ENCODE peak calls at places on chromosome 12, in five cellular contexts. E, H, X, P and C are unnamed samples.

GRCh38 chr12:92745874-92746553 is 43.2 kb downstream of the PLEKHG7 start:
- DNase-seq in E (peak), H (no peak), X (no peak), P (no peak), C (no peak)

GRCh38 chr12:94299846-94300245 is 151.5 kb downstream of the PLXNC1 start:
- DNase-seq in E (no peak), H (peak), X (no peak), P (no peak), C (no peak)

GRCh38 chr12:7345232-7345631 is 41.4 kb downstream of the ACSM4 start:
- DNase-seq in E (no peak), H (no peak), X (no peak), P (no peak), C (no peak)

GRCh38 chr12:65720136-65720535 is 104.1 kb upstream of the HMGA2 start:
- DNase-seq in E (no peak), H (no peak), X (no peak), P (no peak), C (no peak)

GRCh38 chr12:25121916-25122315 is 73.0 kb downstream of the DNAI7 start:
- DNase-seq in E (no peak), H (no peak), X (no peak), P (no peak), C (no peak)

GRCh38 chr12:49909826-49910225 is 6.1 kb upstream of the FAIM2 start:
- DNase-seq in E (no peak), H (peak), X (no peak), P (peak), C (no peak)

GRCh38 chr12:109463776-109464175 is 13.3 kb downstream of the KCTD10 start:
- DNase-seq in E (peak), H (no peak), X (no peak), P (no peak), C (no peak)

GRCh38 chr12:104569348-104570173 is 112.8 kb downstream of the CHST11 start:
- DNase-seq in E (no peak), H (no peak), X (peak), P (no peak), C (no peak)

GRCh38 chr12:7130791-7131501 is 775 bp downstream of the CLSTN3 start:
- DNase-seq in E (peak), H (no peak), X (no peak), P (peak), C (peak)

GRCh38 chr12:116408489-116409217 is 131.2 kb upstream of the MED13L start:
- DNase-seq in E (no peak), H (no peak), X (no peak), P (no peak), C (no peak)

GRCh38 chr12:115920395-115921183 is 356.9 kb downstream of the MED13L start:
- DNase-seq in E (no peak), H (no peak), X (no peak), P (no peak), C (no peak)

GRCh38 chr12:26196424-26196722 is 1.0 kb downstream of the SSPN start:
- DNase-seq in E (peak), H (no peak), X (no peak), P (no peak), C (no peak)

GRCh38 chr12:85036736-85037135 is 585 bp downstream of the LRRIQ1 start:
- DNase-seq in E (no peak), H (no peak), X (no peak), P (no peak), C (no peak)

GRCh38 chr12:132148368-132149045 is 4.2 kb downstream of the NOC4L start:
- DNase-seq in E (no peak), H (no peak), X (no peak), P (no peak), C (no peak)
- TF ChIP-seq FOXM1 in E (no peak), H (no peak), X (no peak), P (no peak), C (no peak)

GRCh38 chr12:78571953-78572352 is 292.6 kb upstream of the SYT1 start:
- DNase-seq in E (no peak), H (no peak), X (no peak), P (no peak), C (no peak)
- TF ChIP-seq FOXM1 in E (no peak), H (no peak), X (no peak), P (no peak), C (no peak)

GRCh38 chr12:130978785-130979184 is 25.1 kb downstream of the ADGRD1 start:
- DNase-seq in E (no peak), H (no peak), X (no peak), P (no peak), C (no peak)

GRCh38 chr12:130983328-130984017 is 29.8 kb downstream of the ADGRD1 start:
- DNase-seq in E (no peak), H (peak), X (no peak), P (no peak), C (no peak)

GRCh38 chr12:130981947-130982346 is 28.2 kb downstream of the ADGRD1 start:
- DNase-seq in E (no peak), H (no peak), X (no peak), P (no peak), C (no peak)

GRCh38 chr12:130982565-130983225 is 29.0 kb downstream of the ADGRD1 start:
- DNase-seq in E (no peak), H (no peak), X (no peak), P (no peak), C (no peak)

DNA sequence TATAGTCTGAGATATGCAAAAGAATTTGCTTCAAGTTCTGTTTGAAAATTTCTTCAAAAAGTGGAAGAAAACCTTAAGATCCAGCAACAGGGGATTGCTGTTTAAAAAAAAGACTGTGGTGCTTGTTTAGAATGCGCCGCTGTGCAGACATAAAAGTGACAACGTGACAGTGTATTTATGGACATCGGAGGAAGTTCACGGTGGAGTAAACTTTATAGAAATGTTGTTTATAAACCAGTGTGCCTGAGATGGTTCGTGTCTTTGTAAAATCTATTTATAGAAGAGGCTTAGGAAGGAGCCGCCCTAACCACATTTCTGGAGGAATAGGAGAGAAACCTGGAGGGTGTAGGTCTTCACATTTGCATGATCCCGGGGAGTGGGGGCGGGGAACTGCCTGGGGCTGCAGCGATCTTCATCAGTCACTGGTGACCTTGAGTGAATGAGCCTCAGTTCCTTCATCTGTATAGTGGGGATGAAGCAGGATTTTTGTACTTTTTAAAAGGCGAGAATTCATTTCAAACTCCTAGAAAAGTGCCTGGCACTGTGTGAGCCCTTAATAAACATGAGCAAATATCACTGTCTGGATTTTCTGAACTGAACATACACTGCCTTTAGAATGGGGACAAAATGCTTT is 27.6 kb downstream of the ADGRD1 start:
- DNase-seq in E (no peak), H (no peak), X (no peak), P (no peak), C (peak)
- TF ChIP-seq FOXM1 in E (no peak), H (no peak), X (no peak), P (no peak), C (no peak)

DNA sequence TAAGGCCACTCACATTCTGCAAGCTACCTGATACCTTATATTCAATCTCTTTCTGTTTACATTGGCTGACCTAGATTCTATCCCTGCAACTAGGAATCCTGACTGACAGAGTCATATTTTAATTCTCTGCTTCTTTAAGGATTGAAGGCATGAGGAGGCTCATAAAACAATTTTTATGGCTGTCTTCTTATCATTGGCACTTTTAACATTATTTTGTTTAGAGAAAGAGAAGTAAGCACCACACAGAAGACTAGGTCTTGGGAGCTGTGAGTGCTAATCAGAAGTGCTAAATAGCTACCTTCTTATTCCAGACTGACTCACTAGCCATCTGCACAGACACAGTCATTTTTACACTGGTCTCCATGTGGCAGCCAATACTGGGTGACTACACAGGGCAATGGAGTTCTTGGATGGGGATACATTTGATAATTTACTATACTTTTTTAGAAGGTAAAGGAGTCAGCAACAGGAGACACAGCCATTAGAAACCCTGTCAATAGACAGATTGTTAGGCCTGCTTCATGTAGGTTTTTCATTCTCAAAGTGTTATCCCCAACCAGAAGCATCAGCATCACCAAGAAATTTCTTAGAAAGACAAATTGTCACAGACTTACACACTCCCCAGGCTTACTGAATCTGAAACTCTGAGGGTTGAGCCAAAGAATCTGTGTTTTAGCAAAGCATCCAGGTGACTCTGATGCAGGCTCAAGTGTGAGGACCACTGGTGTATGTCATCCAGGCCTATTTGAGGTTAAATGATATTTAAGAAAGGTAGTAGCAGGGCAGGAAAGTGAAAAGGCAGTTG is 214.1 kb downstream of the DUSP6 start:
- DNase-seq in E (no peak), H (no peak), X (no peak), P (no peak), C (peak)
- TF ChIP-seq FOXM1 in E (no peak), H (no peak), X (no peak), P (no peak), C (no peak)

GRCh38 chr12:19419086-19419485 is 20.2 kb upstream of the AEBP2 start:
- DNase-seq in E (no peak), H (no peak), X (no peak), P (no peak), C (no peak)
- TF ChIP-seq FOXM1 in E (no peak), H (no peak), X (no peak), P (no peak), C (no peak)

GRCh38 chr12:102022286-102022685 is 39.5 kb downstream of the WASHC3 start:
- DNase-seq in E (no peak), H (no peak), X (no peak), P (no peak), C (no peak)

GRCh38 chr12:102023343-102023930 is 38.4 kb downstream of the WASHC3 start:
- DNase-seq in E (no peak), H (no peak), X (no peak), P (no peak), C (no peak)

GRCh38 chr12:102026728-102027127 is 35.1 kb downstream of the WASHC3 start:
- DNase-seq in E (no peak), H (no peak), X (no peak), P (peak), C (no peak)

GRCh38 chr12:102024765-102025164 is 37.0 kb downstream of the WASHC3 start:
- DNase-seq in E (no peak), H (no peak), X (no peak), P (no peak), C (no peak)

GRCh38 chr12:102021540-102022246 is 40.1 kb downstream of the WASHC3 start:
- DNase-seq in E (no peak), H (no peak), X (no peak), P (no peak), C (no peak)
- TF ChIP-seq FOXM1 in E (no peak), H (no peak), X (no peak), P (no peak), C (no peak)

GRCh38 chr12:90024261-90024660 is 315.6 kb upstream of the ATP2B1 start:
- DNase-seq in E (no peak), H (no peak), X (no peak), P (no peak), C (no peak)
- TF ChIP-seq FOXM1 in E (no peak), H (no peak), X (no peak), P (no peak), C (no peak)

GRCh38 chr12:1587927-1588573 is 6.3 kb downstream of the FBXL14 start:
- DNase-seq in E (no peak), H (no peak), X (no peak), P (no peak), C (no peak)

GRCh38 chr12:1591029-1591428 is 3.4 kb downstream of the FBXL14 start:
- DNase-seq in E (no peak), H (no peak), X (no peak), P (peak), C (peak)

GRCh38 chr12:1588574-1588944 is 5.8 kb downstream of the FBXL14 start:
- DNase-seq in E (no peak), H (no peak), X (no peak), P (no peak), C (no peak)

GRCh38 chr12:1591543-1591942 is 2.8 kb downstream of the FBXL14 start:
- DNase-seq in E (peak), H (no peak), X (no peak), P (no peak), C (no peak)

GRCh38 chr12:1590083-1590979 is 4.0 kb downstream of the FBXL14 start:
- DNase-seq in E (no peak), H (no peak), X (no peak), P (no peak), C (peak)
- TF ChIP-seq FOXM1 in E (no peak), H (no peak), X (no peak), P (no peak), C (no peak)

DNA sequence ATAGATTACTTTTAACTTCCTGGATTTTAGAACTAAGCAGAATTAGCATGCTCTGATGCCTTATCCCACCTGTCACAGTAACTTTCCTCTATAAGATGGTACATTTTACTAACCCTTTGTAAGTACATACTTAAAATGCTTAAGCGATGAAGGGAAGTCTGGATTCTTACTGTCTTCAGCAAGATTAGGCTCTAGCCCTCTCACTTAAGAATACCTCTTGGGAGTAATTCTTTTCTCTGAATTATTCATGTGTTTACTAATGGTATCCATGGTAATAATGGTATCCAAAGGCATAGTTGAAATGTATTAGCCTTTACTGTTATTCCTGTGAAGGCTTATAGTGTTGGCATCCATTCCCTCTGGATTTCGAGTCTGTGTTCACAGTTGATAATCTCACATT is 176.8 kb downstream of the MON2 start:
- DNase-seq in E (no peak), H (no peak), X (no peak), P (no peak), C (no peak)
- TF ChIP-seq FOXM1 in E (no peak), H (no peak), X (no peak), P (no peak), C (no peak)